ENCODE peak calls at places on chromosomes 3 and 15, in ten cellular contexts. U is astrocyte, T is PC-3, X is left lung, P is tibial artery, F is gastrocnemius medialis, C is sigmoid colon, K is psoas muscle, N is heart left ventricle, M is thyroid gland. I is an unnamed sample.

GRCh38 chr3:117761992-117762944 is 1052.7 kb downstream of the TUSC7 start:
- DNase-seq in P (no peak), U (no peak), K (no peak), M (no peak), X (no peak), T (peak; percentile 37), N (no peak), C (no peak), F (no peak), I (no peak)

GRCh38 chr15:64023215-64023614 is 23.1 kb downstream of the DAPK2 start:
- DNase-seq in C (peak; percentile 32), F (no peak), X (no peak), K (no peak), U (no peak), N (no peak), P (no peak), M (no peak), T (no peak), I (no peak)

GRCh38 chr3:9397911-9398714 is 698 bp downstream of the SETD5 start:
- DNase-seq in F (peak; percentile 41), K (peak; percentile 70), C (peak; percentile 79), U (no peak), X (peak; percentile 53), M (peak; percentile 61), N (peak; percentile 48), T (no peak), P (peak; percentile 79), I (peak; percentile 70)

GRCh38 chr3:83842511-83842910 is 1116.3 kb upstream of the CADM2 start:
- DNase-seq in T (no peak), N (no peak), M (no peak), U (peak; percentile 1), F (no peak), P (no peak), X (no peak), K (no peak), C (no peak), I (no peak)

GRCh38 chr3:15769256-15769915 is 28.4 kb downstream of the ANKRD28 start:
- DNase-seq in P (no peak), T (peak; percentile 54), C (no peak), U (peak; percentile 50), N (no peak), M (no peak), K (no peak), X (no peak), F (no peak), I (no peak)

GRCh38 chr3:112746675-112747276 is 99.9 kb downstream of the CD200R1L start:
- DNase-seq in C (no peak), U (peak; percentile 92), K (no peak), N (no peak), F (no peak), M (no peak), T (no peak), X (no peak), P (no peak), I (no peak)

GRCh38 chr3:126124148-126124868 is 40.4 kb upstream of the SLC41A3 start:
- DNase-seq in F (peak; percentile 1), U (no peak), N (peak; percentile 9), X (peak; percentile 67), P (peak; percentile 41), M (no peak), T (no peak), C (peak; percentile 42), K (peak; percentile 44), I (peak; percentile 51)

GRCh38 chr15:53693729-53694533 is 65.5 kb downstream of the WDR72 start:
- DNase-seq in T (no peak), P (no peak), F (no peak), N (no peak), C (peak; percentile 77), X (peak; percentile 48), K (no peak), U (peak; percentile 1), M (peak; percentile 94), I (no peak)

GRCh38 chr3:41202075-41202833 is 2.9 kb downstream of the CTNNB1 start:
- DNase-seq in U (no peak), K (no peak), X (no peak), T (peak; percentile 9), N (no peak), P (no peak), F (no peak), M (no peak), C (no peak), I (no peak)

GRCh38 chr15:63573533-63573932 is 23.7 kb upstream of the FBXL22 start:
- DNase-seq in N (no peak), F (no peak), U (no peak), X (no peak), M (no peak), P (no peak), T (no peak), C (no peak), K (no peak), I (no peak)

GRCh38 chr15:100889359-100890058 is 9.9 kb downstream of the ALDH1A3 start:
- DNase-seq in X (no peak), U (peak; percentile 75), C (peak; percentile 85), K (peak; percentile 78), T (peak; percentile 68), P (peak; percentile 77), N (peak; percentile 51), F (no peak), M (peak; percentile 65), I (no peak)

GRCh38 chr15:66039117-66039860 is 170.0 kb downstream of the RAB11A start:
- DNase-seq in U (no peak), T (no peak), X (no peak), K (no peak), F (no peak), M (no peak), P (no peak), N (no peak), C (no peak), I (no peak)

GRCh38 chr3:17639257-17639656 is 103.2 kb downstream of the TBC1D5 start:
- DNase-seq in U (peak; percentile 73), K (no peak), X (no peak), F (no peak), P (no peak), N (no peak), M (no peak), C (no peak), T (peak; percentile 67), I (no peak)

GRCh38 chr15:51536965-51537574 is 85.5 kb downstream of the DMXL2 start:
- DNase-seq in N (no peak), U (no peak), C (no peak), T (peak; percentile 33), P (no peak), X (no peak), K (no peak), F (no peak), M (no peak), I (no peak)

DNA sequence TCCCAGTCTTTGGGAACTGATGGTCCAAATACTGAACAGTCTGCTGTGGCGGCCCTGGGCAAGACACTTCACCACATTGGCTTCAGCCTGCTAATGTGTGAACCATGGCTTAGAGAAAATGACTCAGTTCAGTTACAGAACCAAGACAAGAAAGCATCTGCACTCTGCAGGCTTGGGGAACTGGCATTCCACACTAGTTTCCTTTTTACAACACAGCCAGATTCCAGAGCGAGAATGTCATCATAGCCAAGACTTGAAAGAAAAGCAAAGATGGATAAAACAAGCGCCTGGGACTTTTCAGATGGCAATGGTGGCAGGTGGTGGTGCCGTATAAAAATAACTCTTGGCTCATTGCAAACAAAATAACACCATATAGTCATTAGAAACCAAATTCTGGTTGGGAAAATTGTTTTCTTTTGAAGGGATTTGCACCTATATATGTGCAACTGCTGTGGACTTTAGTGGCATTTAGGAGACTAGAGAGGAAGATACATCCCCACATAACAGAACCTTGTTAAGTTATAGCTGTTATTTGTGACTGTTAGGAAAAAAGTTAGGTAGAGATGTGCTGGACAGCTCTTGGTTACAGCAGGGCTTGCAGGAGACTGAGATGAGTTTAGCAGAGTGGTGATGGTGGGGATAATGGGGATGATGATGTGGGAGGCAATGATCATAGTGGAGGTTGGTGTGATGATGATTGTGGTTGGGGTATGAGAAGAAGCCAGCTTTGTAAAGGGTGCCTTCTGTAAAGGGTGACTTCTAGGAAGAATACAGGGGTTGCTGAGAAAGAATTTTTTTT is 273.6 kb downstream of the THRB start:
- DNase-seq in N (no peak), C (peak; percentile 82), F (peak; percentile 16), M (peak; percentile 12), T (peak; percentile 79), X (no peak), U (peak; percentile 97), P (peak; percentile 77), K (peak; percentile 58), I (peak; percentile 24)
- H3K4me1 ChIP-seq in N (peaks cover 29% of the 10 kb centered on the region), C (peaks cover 66% of the 10 kb centered on the region), F (peaks cover 14% of the 10 kb centered on the region), M (peaks cover 20% of the 10 kb centered on the region), T (peaks cover 7% of the 10 kb centered on the region), X (no peaks in the 10 kb centered on the region), U (peaks cover 8% of the 10 kb centered on the region), P (peaks cover 86% of the 10 kb centered on the region), K (peaks cover 11% of the 10 kb centered on the region), I (peaks cover 64% of the 10 kb centered on the region)

GRCh38 chr15:78620021-78620838 is 566 bp downstream of the CHRNA3 start:
- DNase-seq in X (no peak), K (no peak), M (no peak), C (no peak), T (no peak), P (peak; percentile 59), U (no peak), N (no peak), F (no peak), I (no peak)
- H3K4me3 ChIP-seq in X (no peak overlapping the region), K (peak overlapping the region; percentile 61), M (peak overlapping the region; percentile 26), C (peak overlapping the region; percentile 58), T (peak overlapping the region; percentile 56), P (peak overlapping the region; percentile 39), U (no peak overlapping the region), N (peak overlapping the region; percentile 48), F (peak overlapping the region; percentile 35), I (peak overlapping the region; percentile 53)

GRCh38 chr15:70164910-70165791 is 67.4 kb upstream of the TLE3 start:
- DNase-seq in C (peak; percentile 65), T (no peak), K (no peak), X (no peak), P (no peak), U (no peak), N (no peak), F (peak; percentile 30), M (peak; percentile 80), I (no peak)
- H3K27ac ChIP-seq in C (peak overlapping the region; percentile 71), T (no peak overlapping the region), K (peak overlapping the region; percentile 82), X (no peak overlapping the region), P (peak overlapping the region; percentile 65), U (no peak overlapping the region), N (peak overlapping the region; percentile 61), F (peak overlapping the region; percentile 85), M (peak overlapping the region; percentile 89), I (peak overlapping the region; percentile 69)

DNA sequence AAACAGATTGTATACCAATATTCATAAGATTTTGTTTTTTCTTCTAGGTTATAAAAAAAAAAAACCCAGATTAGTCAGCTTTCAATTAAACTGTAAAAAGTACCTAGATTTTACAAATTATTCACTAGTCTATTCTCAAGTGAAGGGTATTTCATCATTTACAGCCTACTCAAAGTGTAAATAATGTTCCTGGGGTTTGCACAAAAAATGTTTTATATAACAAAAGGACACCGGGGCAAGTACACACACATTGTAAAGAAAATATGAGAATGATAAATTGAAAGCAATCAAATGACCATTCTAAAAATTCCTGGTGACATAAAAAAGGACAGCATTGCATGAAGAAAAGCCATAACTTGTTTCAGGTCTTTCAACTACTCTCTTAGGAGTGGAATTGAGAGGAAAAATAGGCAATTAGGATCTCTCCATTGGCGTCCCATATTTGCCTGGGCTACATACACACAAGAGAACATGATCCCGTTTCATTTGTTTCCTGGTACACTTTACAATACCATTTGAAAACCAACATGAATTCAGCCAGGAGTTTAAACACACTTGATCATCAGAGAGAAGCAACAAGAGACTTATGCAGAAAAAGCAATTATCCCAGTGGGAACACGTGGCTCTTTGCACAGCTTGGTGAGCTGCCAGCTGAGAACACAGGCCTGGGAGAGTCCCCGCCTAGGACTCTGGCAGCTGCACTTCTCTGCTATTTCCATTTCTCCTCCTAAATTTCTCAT is 1039.2 kb downstream of the ROBO1 start:
- DNase-seq in C (peak; percentile 82), M (peak; percentile 82), F (peak; percentile 8), K (peak; percentile 67), T (no peak), N (peak; percentile 65), U (peak; percentile 51), P (peak; percentile 67), X (no peak), I (no peak)
- H3K4me1 ChIP-seq in C (peaks cover 19% of the 10 kb centered on the region), M (peaks cover 4% of the 10 kb centered on the region), F (no peaks in the 10 kb centered on the region), K (no peaks in the 10 kb centered on the region), T (no peaks in the 10 kb centered on the region), N (no peaks in the 10 kb centered on the region), U (no peaks in the 10 kb centered on the region), P (peaks cover 21% of the 10 kb centered on the region), X (no peaks in the 10 kb centered on the region), I (no peaks in the 10 kb centered on the region)